ENCODE peak calls at places on chromosomes 2 and 18, in five cellular contexts. W is spleen, Q is transverse colon, R is GM12892, P is body of pancreas. S is an unnamed sample.

GRCh38 chr2:106095478-106096392 is 98.4 kb downstream of the UXS1 start:
- DNase-seq in W (peak), Q (peak), R (no peak), P (no peak), S (no peak)

GRCh38 chr18:31454066-31454708 is 6.6 kb downstream of the DSG3 start:
- DNase-seq in W (no peak), Q (no peak), R (no peak), P (no peak), S (no peak)

GRCh38 chr18:24876266-24876665 is 415.8 kb downstream of the HRH4 start:
- DNase-seq in W (no peak), Q (no peak), R (no peak), P (no peak), S (no peak)

GRCh38 chr2:30688956-30689401 is 118.3 kb downstream of the CAPN13 start:
- DNase-seq in W (no peak), Q (no peak), R (no peak), P (no peak), S (no peak)

GRCh38 chr2:85772019-85772745 is 18.4 kb downstream of the ATOH8 start:
- DNase-seq in W (peak), Q (peak), R (no peak), P (peak), S (no peak)

GRCh38 chr2:170739507-170740046 is 24.4 kb downstream of the SP5 start:
- DNase-seq in W (no peak), Q (no peak), R (no peak), P (no peak), S (no peak)

GRCh38 chr2:84727315-84727714 is 153.6 kb downstream of the TRABD2A start:
- DNase-seq in W (no peak), Q (no peak), R (no peak), P (no peak), S (no peak)

GRCh38 chr2:59540864-59541263 is 1012.6 kb downstream of the BCL11A start:
- DNase-seq in W (no peak), Q (no peak), R (no peak), P (no peak), S (no peak)

GRCh38 chr2:230905448-230906430 is 19.3 kb downstream of the GPR55 start:
- DNase-seq in W (peak), Q (no peak), R (no peak), P (no peak), S (no peak)

GRCh38 chr2:232239956-232240681 is 138.4 kb upstream of the ALPP start:
- DNase-seq in W (no peak), Q (no peak), R (no peak), P (no peak), S (no peak)

GRCh38 chr18:43279015-43279758 is 1.9 kb upstream of the SYT4 start:
- DNase-seq in W (no peak), Q (no peak), R (no peak), P (no peak), S (peak)

GRCh38 chr2:82837588-82838304 is 1621.3 kb downstream of the SUCLG1 start:
- DNase-seq in W (no peak), Q (no peak), R (no peak), P (no peak), S (peak)

GRCh38 chr2:84302513-84303412 is 156.3 kb downstream of the SUCLG1 start:
- DNase-seq in W (no peak), Q (peak), R (peak), P (peak), S (peak)

GRCh38 chr2:238941262-238941792 is 93.4 kb downstream of the TWIST2 start:
- DNase-seq in W (peak), Q (no peak), R (no peak), P (no peak), S (no peak)

GRCh38 chr2:207338220-207338607 is 172.5 kb upstream of the KLF7 start:
- DNase-seq in W (no peak), Q (no peak), R (no peak), P (no peak), S (no peak)

GRCh38 chr2:203327582-203327917 is 644 bp upstream of the ABI2 start:
- DNase-seq in W (no peak), Q (no peak), R (no peak), P (no peak), S (peak)

GRCh38 chr2:8541636-8542035 is 140.2 kb upstream of the ID2 start:
- DNase-seq in W (peak), Q (no peak), R (no peak), P (no peak), S (no peak)

DNA sequence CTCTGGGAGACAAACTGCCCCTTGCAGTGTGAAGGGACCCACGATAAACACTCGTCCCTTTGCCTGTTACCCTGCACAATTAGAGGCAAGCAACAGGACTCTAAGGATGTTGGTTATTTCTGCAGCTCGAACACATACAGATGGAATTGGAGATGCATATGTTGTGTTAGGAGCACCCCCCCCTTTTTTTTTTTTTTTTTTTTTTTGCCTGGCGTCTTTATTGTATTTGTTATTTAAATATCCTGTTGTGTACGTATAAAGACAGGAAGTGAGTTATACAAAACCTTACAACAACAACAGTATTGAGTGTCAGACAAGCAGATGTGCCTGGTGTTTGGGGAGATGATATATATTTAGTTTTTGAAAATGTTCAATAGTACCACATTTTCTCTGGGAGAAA is 23.0 kb upstream of the ZNF516 start:
- DNase-seq in W (no peak), Q (no peak), R (no peak), P (no peak), S (no peak)
- TF ChIP-seq POLR2A in W (no peak), Q (no peak), R (no peak), P (no peak), S (no peak)

GRCh38 chr2:241808701-241809382 is at the start of gene NEU4:
- DNase-seq in W (peak), Q (peak), R (no peak), P (no peak), S (no peak)
- TF ChIP-seq POLR2A in W (no peak), Q (peak), R (no peak), P (no peak), S (no peak)

GRCh38 chr2:73112913-73113633 is at the start of gene RAB11FIP5:
- DNase-seq in W (peak), Q (peak), R (peak), P (peak), S (peak)

GRCh38 chr2:73109796-73110540 is 2.8 kb downstream of the RAB11FIP5 start:
- DNase-seq in W (no peak), Q (no peak), R (no peak), P (no peak), S (no peak)

GRCh38 chr2:73112026-73112912 is 479 bp downstream of the RAB11FIP5 start:
- DNase-seq in W (peak), Q (peak), R (no peak), P (peak), S (peak)

GRCh38 chr2:73110622-73111299 is 2.0 kb downstream of the RAB11FIP5 start:
- DNase-seq in W (no peak), Q (peak), R (no peak), P (no peak), S (no peak)

GRCh38 chr2:73111300-73112025 is 1.3 kb downstream of the RAB11FIP5 start:
- DNase-seq in W (peak), Q (peak), R (no peak), P (peak), S (no peak)
- TF ChIP-seq POLR2A in W (no peak), Q (peak), R (no peak), P (peak), S (no peak)

DNA sequence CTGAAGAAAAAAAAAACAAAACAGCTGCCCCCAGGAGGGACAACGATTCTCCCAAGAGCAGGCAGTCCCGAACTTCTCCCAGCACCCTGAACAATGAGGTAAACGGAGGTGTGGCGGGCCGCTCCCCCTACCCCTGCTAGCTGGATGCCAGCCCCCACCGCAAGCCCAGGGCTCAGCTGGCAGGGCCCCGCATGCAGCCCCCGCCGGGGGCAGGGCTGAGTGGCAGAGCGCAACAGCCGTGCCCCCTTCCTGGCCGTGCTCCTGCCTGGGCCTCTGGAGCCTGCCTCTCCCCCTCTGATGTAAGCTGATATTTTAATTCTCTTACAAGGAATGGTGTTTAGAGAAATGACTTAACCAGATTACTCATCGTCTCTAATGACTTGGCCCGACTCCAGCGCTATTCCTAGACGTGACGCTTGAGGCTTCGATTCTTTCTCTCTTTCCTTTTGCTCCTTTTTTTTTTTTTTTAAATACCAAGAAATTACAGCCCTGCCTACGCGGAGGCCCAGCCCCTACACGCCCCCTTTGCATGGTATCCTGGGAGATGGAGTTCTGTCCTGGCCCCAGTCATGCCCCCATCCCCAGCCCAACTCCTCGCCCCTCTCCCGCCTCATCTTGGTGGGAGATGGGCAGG is 4.6 kb upstream of the ARID5A start:
- DNase-seq in W (peak), Q (peak), R (peak), P (peak), S (peak)
- TF ChIP-seq POLR2A in W (no peak), Q (peak), R (no peak), P (peak), S (peak)

GRCh38 chr2:219434718-219435525 is at the start of gene SPEG:
- DNase-seq in W (peak), Q (no peak), R (no peak), P (no peak), S (no peak)
- TF ChIP-seq POLR2A in W (no peak), Q (no peak), R (no peak), P (no peak), S (no peak)

GRCh38 chr18:35444636-35445035 is 53.1 kb downstream of the INO80C start:
- DNase-seq in W (no peak), Q (no peak), R (no peak), P (no peak), S (no peak)
- TF ChIP-seq POLR2A in W (no peak), Q (no peak), R (no peak), P (no peak), S (no peak)

DNA sequence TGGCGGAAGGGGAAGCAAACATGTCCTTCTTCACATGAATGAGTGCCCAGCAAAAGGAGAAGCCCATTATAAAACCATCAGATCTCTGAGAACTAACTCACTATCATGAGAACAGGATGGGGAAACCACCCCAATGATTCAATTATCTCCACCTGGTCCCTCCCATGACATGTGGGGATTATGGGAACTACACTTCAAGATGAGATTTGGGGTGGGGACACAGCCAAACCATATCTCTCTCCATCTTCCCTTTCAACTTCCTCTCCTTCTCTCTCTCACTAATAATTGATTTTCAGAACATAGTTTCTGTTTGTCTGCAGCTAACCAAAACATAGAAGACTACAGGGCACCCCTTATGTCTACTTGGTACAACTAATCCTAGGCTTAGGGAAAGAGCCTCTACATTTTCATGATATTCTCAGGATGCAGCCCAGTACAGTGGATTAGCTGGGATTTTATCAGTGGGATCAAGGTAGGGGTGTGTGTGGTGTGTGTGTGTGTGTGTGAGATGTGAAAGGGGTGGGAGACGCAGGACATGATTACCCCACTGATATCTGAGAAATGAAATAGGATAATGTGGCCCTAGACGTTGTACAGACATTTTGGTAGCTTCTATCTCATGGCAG is 2.8 kb upstream of the ATF2 start:
- DNase-seq in W (no peak), Q (no peak), R (no peak), P (no peak), S (no peak)
- TF ChIP-seq POLR2A in W (no peak), Q (no peak), R (no peak), P (no peak), S (no peak)

GRCh38 chr2:113133696-113134558 is 6.5 kb downstream of the IL1RN start:
- DNase-seq in W (no peak), Q (no peak), R (no peak), P (no peak), S (no peak)
- TF ChIP-seq POLR2A in W (no peak), Q (no peak), R (no peak), P (no peak), S (no peak)

GRCh38 chr2:69307696-69308064 is 79.3 kb downstream of the GFPT1 start:
- DNase-seq in W (no peak), Q (no peak), R (no peak), P (no peak), S (no peak)
- TF ChIP-seq POLR2A in W (no peak), Q (no peak), R (no peak), P (no peak), S (no peak)